ENCODE peak calls at places on chromosomes 2 and 18, in nine cellular contexts. E is KBM-7; Q is Ammon's horn; R is NCI-H1417; K is astrocyte of the spinal cord; F is activated naive CD4-positive, alpha-beta T cell; P is AG08395; V is mammary epithelial cell; U is pancreas. X is an unnamed sample.
A peak's percentile ranks its signal among the peaks of the same experiment; 100 is the strongest.

GRCh38 chr2:225011585-225011984 is 30.7 kb downstream of the DOCK10 start:
- DNase-seq in E (no peak), Q (no peak), R (no peak), K (no peak), F (no peak), P (no peak), V (no peak), U (no peak), X (no peak)

GRCh38 chr2:9050122-9050809 is 46.8 kb upstream of the MBOAT2 start:
- DNase-seq in E (no peak), Q (no peak), R (no peak), K (no peak), F (no peak), P (no peak), V (no peak), U (no peak), X (peak; percentile 63)

GRCh38 chr18:62525611-62526010 is 2.8 kb downstream of the ZCCHC2 start:
- DNase-seq in E (no peak), Q (peak; percentile 23), R (no peak), K (no peak), F (no peak), P (no peak), V (no peak), U (no peak), X (no peak)

GRCh38 chr2:168136392-168136977 is 110.9 kb downstream of the STK39 start:
- DNase-seq in E (peak; percentile 44), Q (peak; percentile 31), R (no peak), K (peak; percentile 59), F (no peak), P (peak; percentile 48), V (peak; percentile 36), U (no peak), X (no peak)

GRCh38 chr2:73297151-73297559 is 3.8 kb upstream of the EGR4 start:
- DNase-seq in E (no peak), Q (no peak), R (peak; percentile 93), K (no peak), F (no peak), P (no peak), V (no peak), U (no peak), X (no peak)

GRCh38 chr2:203720011-203720410 is 13.6 kb downstream of the CD28 start:
- DNase-seq in E (no peak), Q (no peak), R (no peak), K (no peak), F (no peak), P (no peak), V (no peak), U (no peak), X (no peak)

GRCh38 chr18:33577688-33578370 is at the start of gene ASXL3:
- DNase-seq in E (peak; percentile 14), Q (peak; percentile 76), R (peak; percentile 88), K (no peak), F (no peak), P (peak; percentile 12), V (no peak), U (peak; percentile 28), X (peak; percentile 73)

GRCh38 chr2:141392517-141393213 is 738.2 kb downstream of the LRP1B start:
- DNase-seq in E (no peak), Q (no peak), R (no peak), K (peak; percentile 51), F (no peak), P (peak; percentile 21), V (no peak), U (no peak), X (peak; percentile 25)

GRCh38 chr2:52629531-52629930 is 1138.1 kb upstream of the CHAC2 start:
- DNase-seq in E (no peak), Q (no peak), R (no peak), K (no peak), F (no peak), P (no peak), V (no peak), U (no peak), X (no peak)

GRCh38 chr18:32771871-32772499 is 838 bp downstream of the KLHL14 start:
- DNase-seq in E (no peak), Q (no peak), R (peak; percentile 64), K (no peak), F (no peak), P (no peak), V (no peak), U (no peak), X (peak; percentile 35)

GRCh38 chr2:78147466-78147865 is 625.3 kb upstream of the LRRTM4 start:
- DNase-seq in E (no peak), Q (no peak), R (no peak), K (no peak), F (no peak), P (no peak), V (no peak), U (no peak), X (no peak)

GRCh38 chr2:105812180-105813044 is 67.7 kb downstream of the NCK2 start:
- DNase-seq in E (no peak), Q (peak; percentile 70), R (peak; percentile 35), K (peak; percentile 88), F (no peak), P (peak; percentile 75), V (peak; percentile 96), U (no peak), X (peak; percentile 73)

GRCh38 chr2:161576421-161576820 is 47.8 kb upstream of the SLC4A10 start:
- DNase-seq in E (peak; percentile 41), Q (no peak), R (no peak), K (no peak), F (no peak), P (no peak), V (no peak), U (no peak), X (no peak)

GRCh38 chr18:79393181-79393598 is 2.5 kb upstream of the NFATC1 start:
- DNase-seq in E (peak; percentile 33), Q (no peak), R (peak; percentile 64), K (no peak), F (no peak), P (peak; percentile 51), V (no peak), U (no peak), X (no peak)

GRCh38 chr2:235149736-235150135 is 197.9 kb downstream of the SH3BP4 start:
- DNase-seq in E (no peak), Q (no peak), R (no peak), K (no peak), F (no peak), P (no peak), V (no peak), U (no peak), X (peak; percentile 41)

GRCh38 chr2:236607471-236608307 is 38.1 kb downstream of the ACKR3 start:
- DNase-seq in E (peak; percentile 7), Q (no peak), R (peak; percentile 1), K (peak; percentile 68), F (no peak), P (peak; percentile 37), V (peak; percentile 61), U (peak; percentile 79), X (peak; percentile 19)

GRCh38 chr2:46036929-46037328 is 260.3 kb upstream of the EPAS1 start:
- DNase-seq in E (no peak), Q (no peak), R (no peak), K (peak; percentile 92), F (no peak), P (peak; percentile 96), V (no peak), U (no peak), X (peak; percentile 23)

GRCh38 chr18:9647496-9648323 is 33.4 kb upstream of the PPP4R1 start:
- DNase-seq in E (no peak), Q (no peak), R (no peak), K (peak; percentile 35), F (no peak), P (no peak), V (peak; percentile 57), U (no peak), X (no peak)

GRCh38 chr18:31161757-31162418 is 768 bp downstream of the DSC1 start:
- DNase-seq in E (no peak), Q (no peak), R (no peak), K (peak; percentile 42), F (no peak), P (no peak), V (no peak), U (no peak), X (no peak)

GRCh38 chr2:101282980-101283379 is 25.5 kb downstream of the RNF149 start:
- DNase-seq in E (no peak), Q (no peak), R (no peak), K (no peak), F (no peak), P (no peak), V (no peak), U (no peak), X (no peak)

GRCh38 chr2:22694856-22695255 is 690.1 kb upstream of the KLHL29 start:
- DNase-seq in E (no peak), Q (no peak), R (no peak), K (no peak), F (no peak), P (no peak), V (no peak), U (no peak), X (no peak)

GRCh38 chr2:226031962-226032441 is 632.5 kb downstream of the NYAP2 start:
- DNase-seq in E (no peak), Q (peak; percentile 54), R (peak; percentile 32), K (peak; percentile 41), F (no peak), P (peak; percentile 38), V (peak; percentile 8), U (no peak), X (peak; percentile 48)

GRCh38 chr2:137638932-137639331 is 325.3 kb upstream of the HNMT start:
- DNase-seq in E (no peak), Q (no peak), R (no peak), K (no peak), F (no peak), P (no peak), V (no peak), U (no peak), X (no peak)

GRCh38 chr2:133063792-133064191 is 393.8 kb upstream of the LYPD1 start:
- DNase-seq in E (peak; percentile 2), Q (no peak), R (no peak), K (peak; percentile 53), F (no peak), P (no peak), V (peak; percentile 22), U (peak; percentile 13), X (peak; percentile 70)

GRCh38 chr2:145203931-145204330 is 684.0 kb upstream of the ZEB2 start:
- DNase-seq in E (no peak), Q (no peak), R (peak; percentile 5), K (no peak), F (no peak), P (no peak), V (no peak), U (no peak), X (no peak)

GRCh38 chr2:66595556-66595955 is 160.6 kb downstream of the MEIS1 start:
- DNase-seq in E (no peak), Q (no peak), R (no peak), K (no peak), F (no peak), P (no peak), V (no peak), U (no peak), X (no peak)

GRCh38 chr2:15334650-15335326 is 226.3 kb downstream of the NBAS start:
- DNase-seq in E (no peak), Q (no peak), R (peak; percentile 37), K (peak; percentile 73), F (no peak), P (peak; percentile 11), V (peak; percentile 68), U (no peak), X (no peak)

GRCh38 chr2:116924509-116924908 is 890.0 kb upstream of the DDX18 start:
- DNase-seq in E (no peak), Q (no peak), R (no peak), K (no peak), F (no peak), P (no peak), V (no peak), U (no peak), X (no peak)

GRCh38 chr18:61679836-61680235 is 213.0 kb downstream of the RNF152 start:
- DNase-seq in E (no peak), Q (no peak), R (no peak), K (peak; percentile 20), F (no peak), P (no peak), V (peak; percentile 2), U (no peak), X (no peak)

GRCh38 chr2:190947711-190948251 is 66.2 kb downstream of the STAT1 start:
- DNase-seq in E (peak; percentile 66), Q (no peak), R (no peak), K (peak; percentile 87), F (no peak), P (peak; percentile 29), V (peak; percentile 61), U (no peak), X (peak; percentile 51)

GRCh38 chr18:45865466-45865865 is 40.0 kb downstream of the SIGLEC15 start:
- DNase-seq in E (no peak), Q (no peak), R (no peak), K (no peak), F (no peak), P (no peak), V (no peak), U (no peak), X (no peak)

X was measured in hepatocyte.